ENCODE peak calls at places on chromosome 9, in ten cellular contexts. One of them, this sample, is unnamed.

GRCh38 chr9:91433180-91433579 is 9.5 kb upstream of the NFIL3 start:
- DNase-seq in EH: peak; percentile 93
- DNase-seq in Right ventricle myocardium superior: no peak
- DNase-seq in stimulated activated CD4-positive, alpha-beta T cell treated with anti-CD3 and anti-CD28 coated beads, Interleukin-12 subunit alpha, Interleukin-12 subunit beta, amount 100 ng/mL, for 4 hours: no peak
- DNase-seq in NCI-H2081: no peak
- DNase-seq in SK-MEL-5: peak; percentile 82
- DNase-seq in GM23338: no peak
- DNase-seq in C1 segment of cervical spinal cord: no peak
- DNase-seq in GM13977: peak; percentile 53
- DNase-seq in GM13976: peak; percentile 50
- DNase-seq in this sample: no peak

GRCh38 chr9:16986441-16987387 is 116.2 kb upstream of the BNC2 start:
- DNase-seq in SK-MEL-5: peak; percentile 57
- DNase-seq in stimulated activated CD4-positive, alpha-beta T cell treated with anti-CD3 and anti-CD28 coated beads, Interleukin-12 subunit alpha, Interleukin-12 subunit beta, amount 100 ng/mL, for 4 hours: no peak
- DNase-seq in C1 segment of cervical spinal cord: no peak
- DNase-seq in GM13977: no peak
- DNase-seq in NCI-H2081: no peak
- DNase-seq in GM23338: no peak
- DNase-seq in EH: peak; percentile 67
- DNase-seq in Right ventricle myocardium superior: no peak
- DNase-seq in GM13976: no peak
- DNase-seq in this sample: no peak

GRCh38 chr9:109251080-109251775 is 69.6 kb downstream of the EPB41L4B start:
- DNase-seq in EH: peak; percentile 77
- DNase-seq in C1 segment of cervical spinal cord: no peak
- DNase-seq in stimulated activated CD4-positive, alpha-beta T cell treated with anti-CD3 and anti-CD28 coated beads, Interleukin-12 subunit alpha, Interleukin-12 subunit beta, amount 100 ng/mL, for 4 hours: no peak
- DNase-seq in GM13976: no peak
- DNase-seq in SK-MEL-5: no peak
- DNase-seq in NCI-H2081: peak; percentile 93
- DNase-seq in GM13977: no peak
- DNase-seq in GM23338: no peak
- DNase-seq in Right ventricle myocardium superior: no peak
- DNase-seq in this sample: peak; percentile 56

GRCh38 chr9:33785914-33786313 is 9.4 kb upstream of the PRSS3 start:
- DNase-seq in GM13977: no peak
- DNase-seq in Right ventricle myocardium superior: no peak
- DNase-seq in C1 segment of cervical spinal cord: no peak
- DNase-seq in NCI-H2081: no peak
- DNase-seq in GM23338: peak; percentile 63
- DNase-seq in EH: peak; percentile 45
- DNase-seq in stimulated activated CD4-positive, alpha-beta T cell treated with anti-CD3 and anti-CD28 coated beads, Interleukin-12 subunit alpha, Interleukin-12 subunit beta, amount 100 ng/mL, for 4 hours: no peak
- DNase-seq in SK-MEL-5: peak; percentile 52
- DNase-seq in GM13976: no peak
- DNase-seq in this sample: no peak

GRCh38 chr9:133429216-133429613 is 7.0 kb downstream of the ADAMTS13 start:
- DNase-seq in NCI-H2081: no peak
- DNase-seq in stimulated activated CD4-positive, alpha-beta T cell treated with anti-CD3 and anti-CD28 coated beads, Interleukin-12 subunit alpha, Interleukin-12 subunit beta, amount 100 ng/mL, for 4 hours: no peak
- DNase-seq in Right ventricle myocardium superior: no peak
- DNase-seq in GM13977: no peak
- DNase-seq in C1 segment of cervical spinal cord: no peak
- DNase-seq in EH: no peak
- DNase-seq in GM13976: peak; percentile 53
- DNase-seq in GM23338: peak; percentile 80
- DNase-seq in SK-MEL-5: no peak
- DNase-seq in this sample: no peak

GRCh38 chr9:130183133-130183762 is 11.0 kb downstream of the NCS1 start:
- DNase-seq in GM23338: peak; percentile 50
- DNase-seq in EH: peak; percentile 94
- DNase-seq in C1 segment of cervical spinal cord: no peak
- DNase-seq in SK-MEL-5: peak; percentile 33
- DNase-seq in Right ventricle myocardium superior: no peak
- DNase-seq in NCI-H2081: no peak
- DNase-seq in stimulated activated CD4-positive, alpha-beta T cell treated with anti-CD3 and anti-CD28 coated beads, Interleukin-12 subunit alpha, Interleukin-12 subunit beta, amount 100 ng/mL, for 4 hours: no peak
- DNase-seq in GM13977: no peak
- DNase-seq in GM13976: no peak
- DNase-seq in this sample: no peak

GRCh38 chr9:129718647-129719046 is 34.2 kb downstream of the PTGES start:
- DNase-seq in stimulated activated CD4-positive, alpha-beta T cell treated with anti-CD3 and anti-CD28 coated beads, Interleukin-12 subunit alpha, Interleukin-12 subunit beta, amount 100 ng/mL, for 4 hours: no peak
- DNase-seq in EH: no peak
- DNase-seq in GM13977: no peak
- DNase-seq in NCI-H2081: no peak
- DNase-seq in SK-MEL-5: no peak
- DNase-seq in GM23338: no peak
- DNase-seq in Right ventricle myocardium superior: no peak
- DNase-seq in C1 segment of cervical spinal cord: no peak
- DNase-seq in GM13976: no peak
- DNase-seq in this sample: no peak

GRCh38 chr9:135073741-135074305 is 13.6 kb upstream of the OLFM1 start:
- DNase-seq in NCI-H2081: no peak
- DNase-seq in GM23338: no peak
- DNase-seq in GM13977: no peak
- DNase-seq in GM13976: no peak
- DNase-seq in C1 segment of cervical spinal cord: no peak
- DNase-seq in stimulated activated CD4-positive, alpha-beta T cell treated with anti-CD3 and anti-CD28 coated beads, Interleukin-12 subunit alpha, Interleukin-12 subunit beta, amount 100 ng/mL, for 4 hours: no peak
- DNase-seq in Right ventricle myocardium superior: no peak
- DNase-seq in SK-MEL-5: no peak
- DNase-seq in EH: no peak
- DNase-seq in this sample: no peak

GRCh38 chr9:5799314-5799713 is 33.6 kb downstream of the ERMP1 start:
- DNase-seq in NCI-H2081: peak; percentile 27
- DNase-seq in stimulated activated CD4-positive, alpha-beta T cell treated with anti-CD3 and anti-CD28 coated beads, Interleukin-12 subunit alpha, Interleukin-12 subunit beta, amount 100 ng/mL, for 4 hours: no peak
- DNase-seq in EH: peak; percentile 62
- DNase-seq in Right ventricle myocardium superior: no peak
- DNase-seq in GM13976: peak; percentile 12
- DNase-seq in SK-MEL-5: peak; percentile 59
- DNase-seq in C1 segment of cervical spinal cord: no peak
- DNase-seq in GM13977: no peak
- DNase-seq in GM23338: peak; percentile 51
- DNase-seq in this sample: no peak

GRCh38 chr9:96460470-96460869 is 10.5 kb downstream of the HABP4 start:
- DNase-seq in EH: peak; percentile 71
- DNase-seq in C1 segment of cervical spinal cord: no peak
- DNase-seq in stimulated activated CD4-positive, alpha-beta T cell treated with anti-CD3 and anti-CD28 coated beads, Interleukin-12 subunit alpha, Interleukin-12 subunit beta, amount 100 ng/mL, for 4 hours: no peak
- DNase-seq in GM13977: no peak
- DNase-seq in SK-MEL-5: no peak
- DNase-seq in GM13976: no peak
- DNase-seq in Right ventricle myocardium superior: no peak
- DNase-seq in NCI-H2081: no peak
- DNase-seq in GM23338: no peak
- DNase-seq in this sample: no peak

GRCh38 chr9:123996731-123997421 is 14.7 kb upstream of the LHX2 start:
- DNase-seq in GM13977: peak; percentile 67
- DNase-seq in EH: peak; percentile 32
- DNase-seq in NCI-H2081: no peak
- DNase-seq in GM13976: peak; percentile 78
- DNase-seq in C1 segment of cervical spinal cord: peak; percentile 17
- DNase-seq in GM23338: peak; percentile 53
- DNase-seq in Right ventricle myocardium superior: peak; percentile 44
- DNase-seq in stimulated activated CD4-positive, alpha-beta T cell treated with anti-CD3 and anti-CD28 coated beads, Interleukin-12 subunit alpha, Interleukin-12 subunit beta, amount 100 ng/mL, for 4 hours: no peak
- DNase-seq in SK-MEL-5: no peak
- DNase-seq in this sample: no peak

GRCh38 chr9:17799383-17799782 is 220.5 kb downstream of the SH3GL2 start:
- DNase-seq in Right ventricle myocardium superior: no peak
- DNase-seq in SK-MEL-5: peak; percentile 64
- DNase-seq in GM13976: no peak
- DNase-seq in GM13977: no peak
- DNase-seq in C1 segment of cervical spinal cord: no peak
- DNase-seq in stimulated activated CD4-positive, alpha-beta T cell treated with anti-CD3 and anti-CD28 coated beads, Interleukin-12 subunit alpha, Interleukin-12 subunit beta, amount 100 ng/mL, for 4 hours: no peak
- DNase-seq in GM23338: no peak
- DNase-seq in EH: peak; percentile 15
- DNase-seq in NCI-H2081: no peak
- DNase-seq in this sample: no peak

GRCh38 chr9:88702985-88703384 is 168.0 kb downstream of the NXNL2 start:
- DNase-seq in SK-MEL-5: no peak
- DNase-seq in EH: no peak
- DNase-seq in C1 segment of cervical spinal cord: no peak
- DNase-seq in stimulated activated CD4-positive, alpha-beta T cell treated with anti-CD3 and anti-CD28 coated beads, Interleukin-12 subunit alpha, Interleukin-12 subunit beta, amount 100 ng/mL, for 4 hours: no peak
- DNase-seq in GM13976: no peak
- DNase-seq in NCI-H2081: no peak
- DNase-seq in GM13977: no peak
- DNase-seq in GM23338: no peak
- DNase-seq in Right ventricle myocardium superior: no peak
- DNase-seq in this sample: no peak

GRCh38 chr9:134779640-134780039 is 101.0 kb upstream of the FCN2 start:
- DNase-seq in Right ventricle myocardium superior: no peak
- DNase-seq in GM23338: no peak
- DNase-seq in C1 segment of cervical spinal cord: no peak
- DNase-seq in stimulated activated CD4-positive, alpha-beta T cell treated with anti-CD3 and anti-CD28 coated beads, Interleukin-12 subunit alpha, Interleukin-12 subunit beta, amount 100 ng/mL, for 4 hours: no peak
- DNase-seq in EH: no peak
- DNase-seq in SK-MEL-5: no peak
- DNase-seq in GM13976: no peak
- DNase-seq in GM13977: no peak
- DNase-seq in NCI-H2081: no peak
- DNase-seq in this sample: no peak

GRCh38 chr9:6080154-6080716 is 64.8 kb upstream of the RANBP6 start:
- DNase-seq in C1 segment of cervical spinal cord: peak; percentile 71
- DNase-seq in EH: peak; percentile 89
- DNase-seq in SK-MEL-5: peak; percentile 91
- DNase-seq in stimulated activated CD4-positive, alpha-beta T cell treated with anti-CD3 and anti-CD28 coated beads, Interleukin-12 subunit alpha, Interleukin-12 subunit beta, amount 100 ng/mL, for 4 hours: peak; percentile 66
- DNase-seq in Right ventricle myocardium superior: peak; percentile 88
- DNase-seq in GM13977: peak; percentile 57
- DNase-seq in NCI-H2081: peak; percentile 98
- DNase-seq in GM23338: peak; percentile 99
- DNase-seq in GM13976: peak; percentile 48
- DNase-seq in this sample: peak; percentile 90

GRCh38 chr9:121819511-121820231 is 168.2 kb downstream of the DAB2IP start:
- DNase-seq in GM23338: peak; percentile 62
- DNase-seq in GM13977: no peak
- DNase-seq in EH: peak; percentile 67
- DNase-seq in stimulated activated CD4-positive, alpha-beta T cell treated with anti-CD3 and anti-CD28 coated beads, Interleukin-12 subunit alpha, Interleukin-12 subunit beta, amount 100 ng/mL, for 4 hours: no peak
- DNase-seq in SK-MEL-5: no peak
- DNase-seq in Right ventricle myocardium superior: no peak
- DNase-seq in GM13976: no peak
- DNase-seq in C1 segment of cervical spinal cord: no peak
- DNase-seq in NCI-H2081: no peak
- DNase-seq in this sample: no peak

GRCh38 chr9:76634356-76635054 is 129.7 kb upstream of the PCA3 start:
- DNase-seq in GM13977: no peak
- DNase-seq in EH: peak; percentile 73
- DNase-seq in C1 segment of cervical spinal cord: no peak
- DNase-seq in Right ventricle myocardium superior: no peak
- DNase-seq in SK-MEL-5: peak; percentile 7
- DNase-seq in stimulated activated CD4-positive, alpha-beta T cell treated with anti-CD3 and anti-CD28 coated beads, Interleukin-12 subunit alpha, Interleukin-12 subunit beta, amount 100 ng/mL, for 4 hours: no peak
- DNase-seq in GM23338: no peak
- DNase-seq in GM13976: no peak
- DNase-seq in NCI-H2081: no peak
- DNase-seq in this sample: no peak

GRCh38 chr9:23842531-23843129 is 16.6 kb upstream of the ELAVL2 start:
- DNase-seq in Right ventricle myocardium superior: no peak
- DNase-seq in GM13976: no peak
- DNase-seq in stimulated activated CD4-positive, alpha-beta T cell treated with anti-CD3 and anti-CD28 coated beads, Interleukin-12 subunit alpha, Interleukin-12 subunit beta, amount 100 ng/mL, for 4 hours: no peak
- DNase-seq in GM13977: no peak
- DNase-seq in NCI-H2081: no peak
- DNase-seq in GM23338: peak; percentile 55
- DNase-seq in SK-MEL-5: no peak
- DNase-seq in C1 segment of cervical spinal cord: no peak
- DNase-seq in EH: no peak
- DNase-seq in this sample: no peak

GRCh38 chr9:26271495-26272122 is 593.4 kb upstream of the TUSC1 start:
- DNase-seq in C1 segment of cervical spinal cord: no peak
- DNase-seq in GM13976: no peak
- DNase-seq in SK-MEL-5: no peak
- DNase-seq in stimulated activated CD4-positive, alpha-beta T cell treated with anti-CD3 and anti-CD28 coated beads, Interleukin-12 subunit alpha, Interleukin-12 subunit beta, amount 100 ng/mL, for 4 hours: no peak
- DNase-seq in GM13977: no peak
- DNase-seq in NCI-H2081: peak; percentile 30
- DNase-seq in EH: no peak
- DNase-seq in GM23338: no peak
- DNase-seq in Right ventricle myocardium superior: no peak
- DNase-seq in this sample: no peak

GRCh38 chr9:88420227-88420626 is 32.0 kb downstream of the SPIN1 start:
- DNase-seq in GM13976: no peak
- DNase-seq in Right ventricle myocardium superior: no peak
- DNase-seq in GM13977: no peak
- DNase-seq in GM23338: no peak
- DNase-seq in C1 segment of cervical spinal cord: no peak
- DNase-seq in NCI-H2081: no peak
- DNase-seq in SK-MEL-5: no peak
- DNase-seq in EH: no peak
- DNase-seq in stimulated activated CD4-positive, alpha-beta T cell treated with anti-CD3 and anti-CD28 coated beads, Interleukin-12 subunit alpha, Interleukin-12 subunit beta, amount 100 ng/mL, for 4 hours: no peak
- DNase-seq in this sample: no peak

GRCh38 chr9:94870465-94870792 is 143.9 kb downstream of the AOPEP start:
- DNase-seq in stimulated activated CD4-positive, alpha-beta T cell treated with anti-CD3 and anti-CD28 coated beads, Interleukin-12 subunit alpha, Interleukin-12 subunit beta, amount 100 ng/mL, for 4 hours: no peak
- DNase-seq in GM13977: no peak
- DNase-seq in GM23338: no peak
- DNase-seq in EH: no peak
- DNase-seq in GM13976: no peak
- DNase-seq in Right ventricle myocardium superior: no peak
- DNase-seq in SK-MEL-5: no peak
- DNase-seq in NCI-H2081: no peak
- DNase-seq in C1 segment of cervical spinal cord: no peak
- DNase-seq in this sample: no peak

GRCh38 chr9:91746904-91747303 is 203.1 kb downstream of the ROR2 start:
- DNase-seq in NCI-H2081: no peak
- DNase-seq in GM23338: no peak
- DNase-seq in Right ventricle myocardium superior: no peak
- DNase-seq in GM13976: no peak
- DNase-seq in SK-MEL-5: no peak
- DNase-seq in C1 segment of cervical spinal cord: no peak
- DNase-seq in stimulated activated CD4-positive, alpha-beta T cell treated with anti-CD3 and anti-CD28 coated beads, Interleukin-12 subunit alpha, Interleukin-12 subunit beta, amount 100 ng/mL, for 4 hours: no peak
- DNase-seq in EH: no peak
- DNase-seq in GM13977: no peak
- DNase-seq in this sample: no peak

GRCh38 chr9:136726631-136727191 is 14.3 kb downstream of the DIPK1B start:
- DNase-seq in Right ventricle myocardium superior: no peak
- DNase-seq in GM13976: peak; percentile 81
- DNase-seq in GM13977: peak; percentile 87
- DNase-seq in GM23338: no peak
- DNase-seq in stimulated activated CD4-positive, alpha-beta T cell treated with anti-CD3 and anti-CD28 coated beads, Interleukin-12 subunit alpha, Interleukin-12 subunit beta, amount 100 ng/mL, for 4 hours: no peak
- DNase-seq in EH: peak; percentile 59
- DNase-seq in C1 segment of cervical spinal cord: no peak
- DNase-seq in NCI-H2081: peak; percentile 16
- DNase-seq in SK-MEL-5: no peak
- DNase-seq in this sample: no peak

GRCh38 chr9:69153707-69154521 is 20.2 kb upstream of the TJP2 start:
- DNase-seq in SK-MEL-5: no peak
- DNase-seq in stimulated activated CD4-positive, alpha-beta T cell treated with anti-CD3 and anti-CD28 coated beads, Interleukin-12 subunit alpha, Interleukin-12 subunit beta, amount 100 ng/mL, for 4 hours: no peak
- DNase-seq in GM13976: no peak
- DNase-seq in NCI-H2081: no peak
- DNase-seq in Right ventricle myocardium superior: no peak
- DNase-seq in C1 segment of cervical spinal cord: no peak
- DNase-seq in EH: no peak
- DNase-seq in GM13977: no peak
- DNase-seq in GM23338: no peak
- DNase-seq in this sample: no peak

GRCh38 chr9:101458955-101459631 is 23.5 kb upstream of the ALDOB start:
- DNase-seq in GM13977: peak; percentile 66
- DNase-seq in GM23338: peak; percentile 92
- DNase-seq in stimulated activated CD4-positive, alpha-beta T cell treated with anti-CD3 and anti-CD28 coated beads, Interleukin-12 subunit alpha, Interleukin-12 subunit beta, amount 100 ng/mL, for 4 hours: no peak
- DNase-seq in EH: peak; percentile 81
- DNase-seq in GM13976: peak; percentile 70
- DNase-seq in SK-MEL-5: peak; percentile 94
- DNase-seq in C1 segment of cervical spinal cord: no peak
- DNase-seq in Right ventricle myocardium superior: no peak
- DNase-seq in NCI-H2081: peak; percentile 55
- DNase-seq in this sample: no peak

GRCh38 chr9:89093201-89093600 is 85.4 kb downstream of the SHC3 start:
- DNase-seq in Right ventricle myocardium superior: no peak
- DNase-seq in C1 segment of cervical spinal cord: no peak
- DNase-seq in SK-MEL-5: no peak
- DNase-seq in GM13977: no peak
- DNase-seq in stimulated activated CD4-positive, alpha-beta T cell treated with anti-CD3 and anti-CD28 coated beads, Interleukin-12 subunit alpha, Interleukin-12 subunit beta, amount 100 ng/mL, for 4 hours: no peak
- DNase-seq in NCI-H2081: no peak
- DNase-seq in GM23338: no peak
- DNase-seq in GM13976: no peak
- DNase-seq in EH: no peak
- DNase-seq in this sample: no peak

GRCh38 chr9:78292716-78293497 is 4.0 kb upstream of the PSAT1 start:
- DNase-seq in EH: no peak
- DNase-seq in GM23338: no peak
- DNase-seq in GM13977: no peak
- DNase-seq in C1 segment of cervical spinal cord: no peak
- DNase-seq in GM13976: no peak
- DNase-seq in NCI-H2081: no peak
- DNase-seq in SK-MEL-5: no peak
- DNase-seq in stimulated activated CD4-positive, alpha-beta T cell treated with anti-CD3 and anti-CD28 coated beads, Interleukin-12 subunit alpha, Interleukin-12 subunit beta, amount 100 ng/mL, for 4 hours: no peak
- DNase-seq in Right ventricle myocardium superior: no peak
- DNase-seq in this sample: no peak

GRCh38 chr9:86281577-86282076 is 711 bp downstream of the ISCA1 start:
- DNase-seq in SK-MEL-5: no peak
- DNase-seq in GM13976: no peak
- DNase-seq in C1 segment of cervical spinal cord: no peak
- DNase-seq in GM13977: no peak
- DNase-seq in stimulated activated CD4-positive, alpha-beta T cell treated with anti-CD3 and anti-CD28 coated beads, Interleukin-12 subunit alpha, Interleukin-12 subunit beta, amount 100 ng/mL, for 4 hours: no peak
- DNase-seq in NCI-H2081: no peak
- DNase-seq in GM23338: peak; percentile 56
- DNase-seq in Right ventricle myocardium superior: no peak
- DNase-seq in EH: no peak
- DNase-seq in this sample: no peak